ENCODE peak calls at places on chromosomes 16 and 17, in nine cellular contexts. D is pancreas; M is K562; G is left ventricle myocardium inferior; A is BE2C; T is GM23248; U is adipocyte; H is CD4-positive, CD25-positive, alpha-beta regulatory T cell; P is heart right ventricle. I is an unnamed sample.
A peak's percentile ranks its signal among the peaks of the same experiment; 100 is the strongest.

GRCh38 chr17:63626551-63627228 is 4.5 kb downstream of the MAP3K3 start:
- DNase-seq in D (no peak), M (no peak), G (no peak), A (no peak), T (peak; percentile 77), U (peak; percentile 53), H (no peak), P (no peak), I (no peak)

GRCh38 chr17:60845012-60845411 is 167.4 kb downstream of the BCAS3 start:
- DNase-seq in D (no peak), M (no peak), G (no peak), A (no peak), T (no peak), U (no peak), H (no peak), P (no peak), I (no peak)

GRCh38 chr16:4618645-4619418 is 4.1 kb upstream of the UBALD1 start:
- DNase-seq in D (no peak), M (no peak), G (no peak), A (no peak), T (no peak), U (no peak), H (no peak), P (no peak), I (no peak)

GRCh38 chr16:68823401-68823800 is 19.9 kb upstream of the TANGO6 start:
- DNase-seq in D (no peak), M (no peak), G (no peak), A (no peak), T (peak; percentile 91), U (peak; percentile 91), H (no peak), P (no peak), I (peak; percentile 46)

GRCh38 chr16:83344014-83344413 is 463.8 kb upstream of the HSBP1 start:
- DNase-seq in D (no peak), M (no peak), G (no peak), A (no peak), T (peak; percentile 88), U (peak; percentile 85), H (no peak), P (no peak), I (no peak)

GRCh38 chr17:67717192-67717623 is 528 bp upstream of the NOL11 start:
- DNase-seq in D (no peak), M (no peak), G (no peak), A (no peak), T (no peak), U (no peak), H (no peak), P (no peak), I (no peak)

GRCh38 chr16:85068746-85069145 is 41.2 kb downstream of the KIAA0513 start:
- DNase-seq in D (no peak), M (no peak), G (no peak), A (no peak), T (no peak), U (no peak), H (no peak), P (no peak), I (no peak)

GRCh38 chr17:78356163-78356713 is 3.6 kb downstream of the SOCS3 start:
- DNase-seq in D (no peak), M (peak; percentile 53), G (no peak), A (no peak), T (peak; percentile 93), U (peak; percentile 86), H (peak; percentile 98), P (peak; percentile 25), I (no peak)

GRCh38 chr16:68344252-68344651 is 33.4 kb downstream of the PRMT7 start:
- DNase-seq in D (no peak), M (peak; percentile 64), G (no peak), A (no peak), T (no peak), U (no peak), H (no peak), P (no peak), I (no peak)

GRCh38 chr16:642189-643049 is 791 bp downstream of the MCRIP2 start:
- DNase-seq in D (peak; percentile 90), M (peak; percentile 71), G (peak; percentile 67), A (peak; percentile 53), T (peak; percentile 64), U (peak; percentile 47), H (peak; percentile 46), P (peak; percentile 69), I (peak; percentile 56)

GRCh38 chr16:640614-641013 is 1.0 kb upstream of the MCRIP2 start:
- DNase-seq in D (no peak), M (no peak), G (no peak), A (no peak), T (no peak), U (no peak), H (no peak), P (no peak), I (no peak)

GRCh38 chr16:644556-644955 is 2.9 kb downstream of the MCRIP2 start:
- DNase-seq in D (no peak), M (no peak), G (no peak), A (no peak), T (no peak), U (no peak), H (no peak), P (no peak), I (no peak)

GRCh38 chr16:641326-642188 is at the start of gene MCRIP2:
- DNase-seq in D (peak; percentile 95), M (peak; percentile 94), G (peak; percentile 89), A (peak; percentile 89), T (peak; percentile 88), U (peak; percentile 89), H (peak; percentile 72), P (peak; percentile 90), I (peak; percentile 91)

DNA sequence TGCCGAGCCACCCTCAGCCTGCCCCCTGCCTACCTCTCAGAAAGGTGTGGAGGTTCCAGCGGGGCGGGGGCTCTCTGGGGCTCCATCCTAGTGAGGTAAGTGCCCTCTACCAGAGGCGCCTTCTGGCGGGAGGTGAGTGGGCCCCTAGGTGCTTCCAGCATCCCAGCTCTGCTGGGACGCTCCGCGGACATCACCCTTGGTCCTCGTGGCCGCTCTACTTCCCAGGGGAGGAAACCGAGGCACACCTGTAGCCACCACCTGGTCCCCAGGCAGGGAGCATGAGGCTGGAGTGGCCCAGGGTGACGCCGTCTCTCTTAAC is 1.4 kb downstream of the MCRIP2 start:
- DNase-seq in D (no peak), M (no peak), G (no peak), A (no peak), T (no peak), U (no peak), H (no peak), P (no peak), I (no peak)
- H3K4me3 ChIP-seq in D (peak overlapping the region; percentile 80), M (peak overlapping the region; percentile 89), G (peak overlapping the region; percentile 87), A (peak overlapping the region; percentile 65), T (peak overlapping the region; percentile 76), U (peak overlapping the region; percentile 87), H (no peak overlapping the region), P (peak overlapping the region; percentile 82), I (peak overlapping the region; percentile 63)

GRCh38 chr16:74253146-74253545 is 43.5 kb upstream of the PSMD7 start:
- DNase-seq in D (no peak), M (no peak), G (no peak), A (no peak), T (no peak), U (no peak), H (no peak), P (no peak), I (no peak)
- H3K27me3 ChIP-seq in D (no peaks in the 10 kb centered on the region), M (peaks cover 24% of the 10 kb centered on the region), G (peaks cover 18% of the 10 kb centered on the region), A (peaks cover 4% of the 10 kb centered on the region), T (no peaks in the 10 kb centered on the region), U (no peaks in the 10 kb centered on the region), H (peaks cover 3% of the 10 kb centered on the region), P (no peaks in the 10 kb centered on the region), I (no peaks in the 10 kb centered on the region)

GRCh38 chr16:64742560-64742959 is 379.3 kb downstream of the CDH11 start:
- DNase-seq in D (no peak), M (no peak), G (no peak), A (no peak), T (no peak), U (no peak), H (no peak), P (no peak), I (no peak)
- H3K9me3 ChIP-seq in D (no peaks in the 10 kb centered on the region), M (no peaks in the 10 kb centered on the region), G (peaks cover 7% of the 10 kb centered on the region), A (no peaks in the 10 kb centered on the region), T (no peaks in the 10 kb centered on the region), U (no peaks in the 10 kb centered on the region), H (no peaks in the 10 kb centered on the region), P (no peaks in the 10 kb centered on the region), I (no peaks in the 10 kb centered on the region)

GRCh38 chr17:10360578-10360977 is 12.2 kb downstream of the MYH13 start:
- DNase-seq in D (no peak), M (no peak), G (no peak), A (no peak), T (peak; percentile 10), U (no peak), H (no peak), P (no peak), I (peak; percentile 50)

GRCh38 chr17:10352866-10353265 is 19.9 kb downstream of the MYH13 start:
- DNase-seq in D (no peak), M (no peak), G (no peak), A (no peak), T (no peak), U (no peak), H (no peak), P (no peak), I (no peak)

DNA sequence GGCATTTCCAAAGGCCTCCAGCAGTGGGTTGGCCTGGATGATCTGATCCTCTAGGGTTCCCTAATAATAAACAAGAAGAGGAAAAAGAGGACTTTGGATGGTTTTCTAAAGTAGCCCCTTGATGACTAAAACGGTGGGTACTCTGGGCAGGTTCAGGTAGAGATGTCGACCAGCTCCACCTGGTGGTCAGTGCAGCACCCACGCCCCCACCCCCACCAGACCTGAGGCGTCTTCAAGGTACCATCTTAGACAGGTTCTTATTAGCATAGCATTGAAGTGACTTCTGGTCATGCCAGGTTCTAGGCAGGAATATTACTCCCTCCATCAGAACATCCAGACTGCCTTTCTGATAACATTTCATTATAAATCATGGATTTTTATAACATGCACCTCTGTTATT is 15.0 kb downstream of the MYH13 start:
- DNase-seq in D (no peak), M (peak; percentile 57), G (no peak), A (no peak), T (peak; percentile 7), U (peak; percentile 3), H (peak; percentile 23), P (no peak), I (no peak)
- H3K4me3 ChIP-seq in D (no peak overlapping the region), M (no peak overlapping the region), G (no peak overlapping the region), A (no peak overlapping the region), T (no peak overlapping the region), U (no peak overlapping the region), H (no peak overlapping the region), P (no peak overlapping the region), I (no peak overlapping the region)

GRCh38 chr16:31007684-31008083 is 2.8 kb downstream of the STX1B start:
- DNase-seq in D (no peak), M (no peak), G (no peak), A (no peak), T (no peak), U (no peak), H (no peak), P (no peak), I (no peak)
- H3K27me3 ChIP-seq in D (no peaks in the 10 kb centered on the region), M (peaks cover 13% of the 10 kb centered on the region), G (peaks cover 71% of the 10 kb centered on the region), A (peaks cover 12% of the 10 kb centered on the region), T (no peaks in the 10 kb centered on the region), U (peaks cover 19% of the 10 kb centered on the region), H (peaks cover 10% of the 10 kb centered on the region), P (peaks cover 50% of the 10 kb centered on the region), I (no peaks in the 10 kb centered on the region)